ENCODE peak calls at places on chromosomes 7 and 10, in four cellular contexts. One of them, this sample, is unnamed.

GRCh38 chr10:120473593-120473992 is 16.6 kb downstream of the PLPP4 start:
- DNase-seq in cardiac muscle cell: no peak
- DNase-seq in adrenal gland: no peak
- DNase-seq in Karpas-422: peak
- DNase-seq in this sample: no peak

GRCh38 chr7:128251337-128251736 is 10.3 kb downstream of the LEP start:
- DNase-seq in Karpas-422: no peak
- DNase-seq in cardiac muscle cell: no peak
- DNase-seq in adrenal gland: no peak
- DNase-seq in this sample: no peak

GRCh38 chr10:8830064-8830463 is 775.6 kb downstream of the GATA3 start:
- DNase-seq in cardiac muscle cell: no peak
- DNase-seq in Karpas-422: no peak
- DNase-seq in adrenal gland: no peak
- DNase-seq in this sample: no peak

GRCh38 chr7:4882169-4882741 is 1.3 kb downstream of the RADIL start:
- DNase-seq in cardiac muscle cell: peak
- DNase-seq in adrenal gland: no peak
- DNase-seq in Karpas-422: no peak
- DNase-seq in this sample: peak

GRCh38 chr10:91624633-91625032 is 8.2 kb downstream of the PPP1R3C start:
- DNase-seq in Karpas-422: no peak
- DNase-seq in adrenal gland: no peak
- DNase-seq in cardiac muscle cell: no peak
- DNase-seq in this sample: no peak

GRCh38 chr7:45191361-45191760 is 33.8 kb downstream of the RAMP3 start:
- DNase-seq in adrenal gland: no peak
- DNase-seq in cardiac muscle cell: no peak
- DNase-seq in Karpas-422: no peak
- DNase-seq in this sample: no peak

GRCh38 chr7:4738711-4739527 is 36.5 kb upstream of the AP5Z1 start:
- DNase-seq in Karpas-422: no peak
- DNase-seq in adrenal gland: peak
- DNase-seq in cardiac muscle cell: peak
- DNase-seq in this sample: peak

GRCh38 chr10:3780056-3780765 is 4.8 kb downstream of the KLF6 start:
- DNase-seq in adrenal gland: no peak
- DNase-seq in cardiac muscle cell: no peak
- DNase-seq in Karpas-422: no peak
- DNase-seq in this sample: no peak

GRCh38 chr10:86301971-86302370 is 64.6 kb downstream of the GRID1 start:
- DNase-seq in cardiac muscle cell: no peak
- DNase-seq in Karpas-422: no peak
- DNase-seq in adrenal gland: no peak
- DNase-seq in this sample: no peak

GRCh38 chr7:134290286-134290685 is 26.4 kb downstream of the SLC35B4 start:
- DNase-seq in cardiac muscle cell: no peak
- DNase-seq in Karpas-422: no peak
- DNase-seq in adrenal gland: no peak
- DNase-seq in this sample: no peak

GRCh38 chr7:46606771-46607170 is 685.7 kb upstream of the IGFBP3 start:
- DNase-seq in Karpas-422: no peak
- DNase-seq in cardiac muscle cell: no peak
- DNase-seq in adrenal gland: no peak
- DNase-seq in this sample: no peak

GRCh38 chr10:52308251-52309031 is 5.6 kb upstream of the DKK1 start:
- DNase-seq in cardiac muscle cell: peak
- DNase-seq in Karpas-422: peak
- DNase-seq in adrenal gland: peak
- DNase-seq in this sample: peak

GRCh38 chr10:3336673-3337293 is 164.2 kb upstream of the PITRM1 start:
- DNase-seq in Karpas-422: no peak
- DNase-seq in adrenal gland: no peak
- DNase-seq in cardiac muscle cell: no peak
- DNase-seq in this sample: no peak

GRCh38 chr7:18655506-18655905 is 160.0 kb downstream of the HDAC9 start:
- DNase-seq in cardiac muscle cell: no peak
- DNase-seq in Karpas-422: no peak
- DNase-seq in adrenal gland: no peak
- DNase-seq in this sample: no peak

GRCh38 chr7:149669121-149669818 is 104.1 kb downstream of the ZNF467 start:
- DNase-seq in adrenal gland: no peak
- DNase-seq in Karpas-422: peak
- DNase-seq in cardiac muscle cell: no peak
- DNase-seq in this sample: no peak

GRCh38 chr7:122038904-122039303 is 105.1 kb downstream of the AASS start:
- DNase-seq in adrenal gland: no peak
- DNase-seq in cardiac muscle cell: no peak
- DNase-seq in Karpas-422: no peak
- DNase-seq in this sample: no peak

GRCh38 chr10:98041352-98042043 is 11.1 kb upstream of the CRTAC1 start:
- DNase-seq in adrenal gland: peak
- DNase-seq in cardiac muscle cell: peak
- DNase-seq in Karpas-422: peak
- DNase-seq in this sample: peak

GRCh38 chr10:98646998-98647917 is 200.5 kb upstream of the HPS1 start:
- DNase-seq in adrenal gland: no peak
- DNase-seq in cardiac muscle cell: peak
- DNase-seq in Karpas-422: no peak
- DNase-seq in this sample: no peak

GRCh38 chr7:1931248-1931950 is 261.3 kb downstream of the ELFN1 start:
- DNase-seq in Karpas-422: no peak
- DNase-seq in adrenal gland: no peak
- DNase-seq in cardiac muscle cell: no peak
- DNase-seq in this sample: no peak

GRCh38 chr7:5670173-5670933 is 111.1 kb downstream of the RNF216 start:
- DNase-seq in cardiac muscle cell: no peak
- DNase-seq in adrenal gland: no peak
- DNase-seq in Karpas-422: peak
- DNase-seq in this sample: no peak

GRCh38 chr7:46833186-46833585 is 748.7 kb downstream of the TNS3 start:
- DNase-seq in adrenal gland: no peak
- DNase-seq in Karpas-422: no peak
- DNase-seq in cardiac muscle cell: no peak
- DNase-seq in this sample: no peak

GRCh38 chr10:13831711-13832110 is 244.9 kb downstream of the PRPF18 start:
- DNase-seq in adrenal gland: no peak
- DNase-seq in cardiac muscle cell: no peak
- DNase-seq in Karpas-422: peak
- DNase-seq in this sample: no peak

DNA sequence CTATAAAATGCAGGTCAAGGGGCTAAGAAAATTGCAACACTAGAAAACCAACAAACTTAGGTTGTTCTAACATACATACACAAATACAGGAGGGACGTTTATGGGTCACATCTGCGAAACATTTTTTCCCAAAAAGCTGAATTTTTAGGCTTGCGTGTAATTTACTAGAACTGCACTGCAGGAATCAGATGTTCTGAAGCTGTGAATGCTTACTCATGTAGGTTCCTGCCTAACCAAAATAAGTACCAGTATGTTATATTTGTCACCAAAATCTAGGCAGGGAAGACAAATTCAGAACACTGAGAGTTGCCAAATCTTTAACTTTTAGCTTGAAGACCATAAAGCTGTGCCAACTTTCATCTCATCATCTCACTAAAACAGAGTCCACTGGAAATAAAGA is 5.8 kb downstream of the UBE2H start:
- DNase-seq in Karpas-422: no peak
- DNase-seq in adrenal gland: no peak
- DNase-seq in cardiac muscle cell: no peak
- DNase-seq in this sample: no peak
- H3K4me3 ChIP-seq in Karpas-422: no peak
- H3K4me3 ChIP-seq in adrenal gland: no peak
- H3K4me3 ChIP-seq in cardiac muscle cell: no peak
- H3K4me3 ChIP-seq in this sample: no peak

DNA sequence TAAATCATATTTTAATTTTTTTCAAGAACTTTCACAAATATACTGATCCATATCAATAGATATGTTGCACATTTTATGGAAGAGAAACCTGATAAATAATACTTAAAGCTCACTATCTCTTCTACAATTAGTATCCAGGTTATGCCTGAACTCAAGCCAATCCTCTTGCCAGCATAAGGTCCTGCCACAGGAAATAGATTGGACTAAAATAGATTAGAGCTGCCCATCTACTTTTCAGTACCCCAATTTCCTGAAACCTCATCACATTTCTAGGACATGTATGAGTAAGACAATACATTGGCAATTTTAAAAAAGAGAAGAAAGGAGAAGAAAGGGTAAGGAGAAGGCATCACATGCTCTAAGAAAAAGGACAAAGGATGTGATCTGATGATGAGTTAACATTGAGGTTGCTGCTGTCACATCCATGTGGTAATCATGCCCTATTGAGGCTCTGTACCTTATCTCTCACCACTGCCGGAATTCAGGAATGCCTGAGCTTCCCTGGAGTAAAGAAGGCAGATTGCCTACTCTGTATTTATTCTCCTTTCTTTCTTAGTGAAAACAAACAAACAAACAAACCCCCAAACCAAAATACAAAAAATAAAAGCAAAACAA is 199.7 kb downstream of the ANK3 start:
- DNase-seq in adrenal gland: no peak
- DNase-seq in cardiac muscle cell: no peak
- DNase-seq in Karpas-422: no peak
- DNase-seq in this sample: no peak
- H3K4me3 ChIP-seq in adrenal gland: no peak
- H3K4me3 ChIP-seq in cardiac muscle cell: no peak
- H3K4me3 ChIP-seq in Karpas-422: no peak
- H3K4me3 ChIP-seq in this sample: no peak

GRCh38 chr7:27154901-27155815 is 1.3 kb downstream of the HOXA7 start:
- DNase-seq in adrenal gland: peak
- DNase-seq in Karpas-422: peak
- DNase-seq in cardiac muscle cell: no peak
- DNase-seq in this sample: peak
- H3K4me3 ChIP-seq in adrenal gland: peak
- H3K4me3 ChIP-seq in Karpas-422: peak
- H3K4me3 ChIP-seq in cardiac muscle cell: no peak
- H3K4me3 ChIP-seq in this sample: no peak

DNA sequence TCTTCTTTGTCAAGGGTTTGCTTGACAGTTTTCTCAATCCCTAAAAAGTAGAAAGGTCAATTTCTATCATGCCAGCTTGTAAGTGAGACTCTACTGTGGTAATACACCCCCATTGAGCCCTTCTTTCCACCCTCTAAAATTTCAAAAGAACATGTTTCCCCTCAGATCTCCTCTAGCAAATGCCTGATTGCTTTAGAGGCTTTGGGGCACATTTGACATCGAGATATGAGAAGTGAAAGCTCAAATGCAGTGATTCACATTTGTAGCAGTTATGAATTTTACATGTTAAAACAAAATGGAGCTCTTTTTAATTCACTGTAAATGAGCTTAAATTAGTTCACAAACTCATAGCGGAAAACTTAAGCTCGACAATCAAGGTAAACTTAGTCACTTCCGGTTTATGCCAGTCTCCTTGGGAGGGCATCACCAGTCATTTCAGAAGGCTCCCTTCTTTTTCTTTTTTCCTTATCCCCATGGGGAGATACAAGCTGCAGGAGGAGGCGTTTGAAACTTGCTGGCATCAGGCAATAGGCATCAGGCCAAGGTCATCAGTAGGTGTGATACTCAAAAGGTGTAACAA is 55.3 kb upstream of the ADO start:
- DNase-seq in Karpas-422: peak
- DNase-seq in cardiac muscle cell: no peak
- DNase-seq in adrenal gland: no peak
- DNase-seq in this sample: no peak
- H3K4me3 ChIP-seq in Karpas-422: no peak
- H3K4me3 ChIP-seq in cardiac muscle cell: no peak
- H3K4me3 ChIP-seq in adrenal gland: no peak
- H3K4me3 ChIP-seq in this sample: no peak

GRCh38 chr10:659710-660141 is 29.7 kb downstream of the DIP2C start:
- DNase-seq in Karpas-422: no peak
- DNase-seq in cardiac muscle cell: no peak
- DNase-seq in adrenal gland: no peak
- DNase-seq in this sample: no peak
- H3K4me3 ChIP-seq in Karpas-422: no peak
- H3K4me3 ChIP-seq in cardiac muscle cell: no peak
- H3K4me3 ChIP-seq in adrenal gland: no peak
- H3K4me3 ChIP-seq in this sample: no peak